ENCODE peak calls at places on chromosome 13, in four cellular contexts. P is H9, O is H1, C is IMR-90. S is an unnamed sample.

GRCh38 chr13:114226699-114227323 is 7.9 kb upstream of the CDC16 start:
- DNase-seq in C (peak; percentile 79), O (peak; percentile 97), P (peak; percentile 94), S (peak; percentile 94)

GRCh38 chr13:44331912-44332840 is 41.4 kb upstream of the SERP2 start:
- DNase-seq in P (no peak), C (peak; percentile 84), O (no peak), S (no peak)

GRCh38 chr13:33262997-33263396 is 22.6 kb downstream of the STARD13 start:
- DNase-seq in C (no peak), O (no peak), P (no peak), S (no peak)

GRCh38 chr13:113904411-113904810 is 40.5 kb upstream of the GAS6 start:
- DNase-seq in C (peak; percentile 43), P (peak; percentile 65), O (peak; percentile 72), S (peak; percentile 67)

GRCh38 chr13:95288899-95289500 is 12.3 kb downstream of the ABCC4 start:
- DNase-seq in P (no peak), C (no peak), O (no peak), S (no peak)

GRCh38 chr13:35744566-35745203 is 268.2 kb upstream of the MAB21L1 start:
- DNase-seq in O (peak; percentile 38), P (no peak), C (peak; percentile 16), S (peak; percentile 39)

GRCh38 chr13:45511310-45512147 is 46.8 kb downstream of the COG3 start:
- DNase-seq in P (no peak), C (peak; percentile 83), O (no peak), S (peak; percentile 85)

GRCh38 chr13:76210262-76210661 is 574.1 kb downstream of the LMO7 start:
- DNase-seq in P (no peak), O (no peak), C (no peak), S (no peak)

GRCh38 chr13:23986619-23987018 is 89.3 kb upstream of the C1QTNF9B start:
- DNase-seq in C (peak; percentile 98), P (no peak), O (no peak), S (peak; percentile 28)

GRCh38 chr13:19601749-19602725 is 31.4 kb upstream of the MPHOSPH8 start:
- DNase-seq in O (peak; percentile 80), P (peak; percentile 64), C (peak; percentile 27), S (peak; percentile 71)

GRCh38 chr13:101514695-101515275 is 62.3 kb downstream of the ITGBL1 start:
- DNase-seq in O (no peak), C (peak; percentile 68), P (no peak), S (peak; percentile 56)

GRCh38 chr13:86974995-86975328 is 696.2 kb upstream of the SLITRK5 start:
- DNase-seq in O (no peak), C (no peak), P (no peak), S (peak; percentile 79)

GRCh38 chr13:59424661-59425060 is 739.1 kb downstream of the DIAPH3 start:
- DNase-seq in P (no peak), C (peak; percentile 69), O (no peak), S (no peak)
- H4K5ac ChIP-seq in P (no peak overlapping the region), C (peak overlapping the region; percentile 65), O (no peak overlapping the region), S (no peak overlapping the region)

GRCh38 chr13:110405597-110406450 is 98.7 kb downstream of the COL4A2 start:
- DNase-seq in O (no peak), C (peak; percentile 89), P (no peak), S (no peak)
- H2AK5ac ChIP-seq in O (no peak overlapping the region), C (peak overlapping the region; percentile 95), P (no peak overlapping the region), S (no peak overlapping the region)

GRCh38 chr13:93098972-93099371 is 127.6 kb upstream of the GPC6 start:
- DNase-seq in P (no peak), C (no peak), O (no peak), S (no peak)
- H4K8ac ChIP-seq in P (no peak overlapping the region), C (no peak overlapping the region), O (no peak overlapping the region), S (no peak overlapping the region)

GRCh38 chr13:51781246-51782022 is 22.5 kb downstream of the DHRS12 start:
- DNase-seq in P (peak; percentile 57), O (no peak), C (peak; percentile 24), S (peak; percentile 78)

GRCh38 chr13:51783432-51784094 is 20.4 kb downstream of the DHRS12 start:
- DNase-seq in P (no peak), O (no peak), C (no peak), S (no peak)

GRCh38 chr13:51780099-51780498 is 23.9 kb downstream of the DHRS12 start:
- DNase-seq in C (no peak), O (no peak), P (no peak), S (no peak)

GRCh38 chr13:51784097-51784496 is 19.9 kb downstream of the DHRS12 start:
- DNase-seq in P (no peak), C (no peak), O (no peak), S (no peak)

GRCh38 chr13:51782026-51782710 is 21.8 kb downstream of the DHRS12 start:
- DNase-seq in P (no peak), O (no peak), C (no peak), S (no peak)
- H4K5ac ChIP-seq in P (no peak overlapping the region), O (no peak overlapping the region), C (no peak overlapping the region), S (no peak overlapping the region)

GRCh38 chr13:25300861-25301346 is 521 bp upstream of the NUP58 start:
- DNase-seq in O (no peak), P (peak; percentile 32), C (no peak), S (no peak)
- H2AK5ac ChIP-seq in O (no peak overlapping the region), P (no peak overlapping the region), C (peak overlapping the region; percentile 59), S (no peak overlapping the region)

S was measured in mesendoderm.